ENCODE peak calls at places on chromosome 16, in six cellular contexts. One of them, this sample, is unnamed.

GRCh38 chr16:23359092-23359760 is 57.1 kb downstream of the SCNN1B start:
- DNase-seq in endothelial cell of umbilical vein: peak; percentile 59
- DNase-seq in AG10803: no peak
- DNase-seq in kidney epithelial cell: no peak
- DNase-seq in heart right ventricle: no peak
- DNase-seq in kidney: peak; percentile 29
- DNase-seq in this sample: no peak

GRCh38 chr16:85460983-85461813 is 151.9 kb upstream of the GSE1 start:
- DNase-seq in kidney epithelial cell: no peak
- DNase-seq in kidney: no peak
- DNase-seq in heart right ventricle: no peak
- DNase-seq in AG10803: peak; percentile 61
- DNase-seq in endothelial cell of umbilical vein: no peak
- DNase-seq in this sample: peak; percentile 32

GRCh38 chr16:11539635-11540034 is 47.1 kb downstream of the LITAF start:
- DNase-seq in endothelial cell of umbilical vein: no peak
- DNase-seq in heart right ventricle: no peak
- DNase-seq in AG10803: no peak
- DNase-seq in kidney epithelial cell: no peak
- DNase-seq in kidney: no peak
- DNase-seq in this sample: no peak

GRCh38 chr16:51938861-51939260 is 608.1 kb downstream of the TOX3 start:
- DNase-seq in endothelial cell of umbilical vein: no peak
- DNase-seq in kidney: no peak
- DNase-seq in AG10803: no peak
- DNase-seq in heart right ventricle: no peak
- DNase-seq in kidney epithelial cell: no peak
- DNase-seq in this sample: no peak

GRCh38 chr16:59988591-59988990 is 1254.5 kb upstream of the GOT2 start:
- DNase-seq in kidney: no peak
- DNase-seq in kidney epithelial cell: no peak
- DNase-seq in AG10803: no peak
- DNase-seq in endothelial cell of umbilical vein: no peak
- DNase-seq in heart right ventricle: no peak
- DNase-seq in this sample: no peak

GRCh38 chr16:85768225-85768624 is 17.3 kb upstream of the C16orf74 start:
- DNase-seq in heart right ventricle: no peak
- DNase-seq in AG10803: no peak
- DNase-seq in kidney: no peak
- DNase-seq in kidney epithelial cell: no peak
- DNase-seq in endothelial cell of umbilical vein: no peak
- DNase-seq in this sample: no peak

GRCh38 chr16:84191466-84191865 is 509 bp downstream of the ADAD2 start:
- DNase-seq in AG10803: no peak
- DNase-seq in endothelial cell of umbilical vein: no peak
- DNase-seq in kidney: peak; percentile 75
- DNase-seq in heart right ventricle: no peak
- DNase-seq in kidney epithelial cell: no peak
- DNase-seq in this sample: no peak

GRCh38 chr16:84548971-84549844 is 44.7 kb upstream of the MEAK7 start:
- DNase-seq in endothelial cell of umbilical vein: peak; percentile 62
- DNase-seq in kidney: peak; percentile 83
- DNase-seq in heart right ventricle: peak; percentile 17
- DNase-seq in kidney epithelial cell: no peak
- DNase-seq in AG10803: no peak
- DNase-seq in this sample: peak; percentile 82

GRCh38 chr16:74035816-74036215 is 260.8 kb upstream of the PSMD7 start:
- DNase-seq in AG10803: peak; percentile 2
- DNase-seq in endothelial cell of umbilical vein: no peak
- DNase-seq in kidney: no peak
- DNase-seq in heart right ventricle: no peak
- DNase-seq in kidney epithelial cell: no peak
- DNase-seq in this sample: no peak

GRCh38 chr16:52573365-52574104 is 26.6 kb upstream of the TOX3 start:
- DNase-seq in kidney: no peak
- DNase-seq in heart right ventricle: no peak
- DNase-seq in kidney epithelial cell: peak; percentile 31
- DNase-seq in AG10803: no peak
- DNase-seq in endothelial cell of umbilical vein: no peak
- DNase-seq in this sample: no peak

GRCh38 chr16:14545346-14545884 is 84.6 kb downstream of the PARN start:
- DNase-seq in kidney: no peak
- DNase-seq in endothelial cell of umbilical vein: no peak
- DNase-seq in heart right ventricle: no peak
- DNase-seq in AG10803: no peak
- DNase-seq in kidney epithelial cell: peak; percentile 39
- DNase-seq in this sample: no peak

GRCh38 chr16:60686824-60687223 is 1349.4 kb downstream of the CDH8 start:
- DNase-seq in heart right ventricle: no peak
- DNase-seq in kidney epithelial cell: no peak
- DNase-seq in kidney: no peak
- DNase-seq in endothelial cell of umbilical vein: no peak
- DNase-seq in AG10803: no peak
- DNase-seq in this sample: no peak

GRCh38 chr16:71439531-71439930 is 2.3 kb downstream of the TLE7 start:
- DNase-seq in kidney epithelial cell: no peak
- DNase-seq in kidney: no peak
- DNase-seq in AG10803: peak; percentile 78
- DNase-seq in heart right ventricle: no peak
- DNase-seq in endothelial cell of umbilical vein: no peak
- DNase-seq in this sample: no peak

GRCh38 chr16:46918905-46919792 is 35.0 kb downstream of the GPT2 start:
- DNase-seq in AG10803: no peak
- DNase-seq in endothelial cell of umbilical vein: no peak
- DNase-seq in heart right ventricle: no peak
- DNase-seq in kidney epithelial cell: no peak
- DNase-seq in kidney: no peak
- DNase-seq in this sample: no peak

GRCh38 chr16:28183930-28184329 is 27.8 kb downstream of the XPO6 start:
- DNase-seq in endothelial cell of umbilical vein: no peak
- DNase-seq in heart right ventricle: no peak
- DNase-seq in kidney: no peak
- DNase-seq in kidney epithelial cell: no peak
- DNase-seq in AG10803: no peak
- DNase-seq in this sample: no peak

GRCh38 chr16:89257281-89257731 is 39.8 kb downstream of the ZNF778 start:
- DNase-seq in kidney: peak; percentile 72
- DNase-seq in kidney epithelial cell: no peak
- DNase-seq in AG10803: no peak
- DNase-seq in endothelial cell of umbilical vein: peak; percentile 11
- DNase-seq in heart right ventricle: no peak
- DNase-seq in this sample: peak; percentile 23

GRCh38 chr16:86298166-86299131 is 211.9 kb upstream of the FOXF1 start:
- DNase-seq in kidney epithelial cell: no peak
- DNase-seq in kidney: no peak
- DNase-seq in AG10803: peak; percentile 55
- DNase-seq in endothelial cell of umbilical vein: no peak
- DNase-seq in heart right ventricle: no peak
- DNase-seq in this sample: no peak

GRCh38 chr16:51937771-51938170 is 609.2 kb downstream of the TOX3 start:
- DNase-seq in AG10803: no peak
- DNase-seq in kidney: no peak
- DNase-seq in heart right ventricle: no peak
- DNase-seq in kidney epithelial cell: no peak
- DNase-seq in endothelial cell of umbilical vein: no peak
- DNase-seq in this sample: no peak

GRCh38 chr16:86075839-86076440 is 177.0 kb downstream of the IRF8 start:
- DNase-seq in AG10803: no peak
- DNase-seq in heart right ventricle: no peak
- DNase-seq in kidney: peak; percentile 9
- DNase-seq in kidney epithelial cell: no peak
- DNase-seq in endothelial cell of umbilical vein: no peak
- DNase-seq in this sample: no peak

GRCh38 chr16:25064967-25065366 is 46.6 kb upstream of the LCMT1 start:
- DNase-seq in endothelial cell of umbilical vein: no peak
- DNase-seq in heart right ventricle: peak; percentile 16
- DNase-seq in kidney: no peak
- DNase-seq in AG10803: no peak
- DNase-seq in kidney epithelial cell: no peak
- DNase-seq in this sample: no peak

GRCh38 chr16:88837806-88838205 is 18.9 kb downstream of the GALNS start:
- DNase-seq in AG10803: no peak
- DNase-seq in kidney: no peak
- DNase-seq in endothelial cell of umbilical vein: no peak
- DNase-seq in kidney epithelial cell: no peak
- DNase-seq in heart right ventricle: no peak
- DNase-seq in this sample: no peak

GRCh38 chr16:53893731-53894435 is 189.9 kb downstream of the FTO start:
- DNase-seq in kidney: no peak
- DNase-seq in kidney epithelial cell: peak; percentile 43
- DNase-seq in AG10803: peak; percentile 63
- DNase-seq in endothelial cell of umbilical vein: peak; percentile 70
- DNase-seq in heart right ventricle: no peak
- DNase-seq in this sample: no peak

GRCh38 chr16:75308011-75308410 is 56.6 kb upstream of the BCAR1 start:
- DNase-seq in kidney epithelial cell: no peak
- DNase-seq in heart right ventricle: no peak
- DNase-seq in AG10803: no peak
- DNase-seq in endothelial cell of umbilical vein: no peak
- DNase-seq in kidney: no peak
- DNase-seq in this sample: no peak

GRCh38 chr16:75310541-75310940 is 59.1 kb upstream of the BCAR1 start:
- DNase-seq in kidney epithelial cell: no peak
- DNase-seq in heart right ventricle: no peak
- DNase-seq in AG10803: no peak
- DNase-seq in kidney: no peak
- DNase-seq in endothelial cell of umbilical vein: no peak
- DNase-seq in this sample: no peak

GRCh38 chr16:75309899-75310430 is 58.5 kb upstream of the BCAR1 start:
- DNase-seq in kidney epithelial cell: no peak
- DNase-seq in AG10803: no peak
- DNase-seq in heart right ventricle: no peak
- DNase-seq in kidney: no peak
- DNase-seq in endothelial cell of umbilical vein: no peak
- DNase-seq in this sample: no peak

GRCh38 chr16:75307506-75307905 is 56.1 kb upstream of the BCAR1 start:
- DNase-seq in kidney epithelial cell: no peak
- DNase-seq in kidney: no peak
- DNase-seq in heart right ventricle: no peak
- DNase-seq in endothelial cell of umbilical vein: no peak
- DNase-seq in AG10803: no peak
- DNase-seq in this sample: no peak

GRCh38 chr16:75309156-75309555 is 57.7 kb upstream of the BCAR1 start:
- DNase-seq in heart right ventricle: no peak
- DNase-seq in kidney epithelial cell: no peak
- DNase-seq in AG10803: no peak
- DNase-seq in kidney: no peak
- DNase-seq in endothelial cell of umbilical vein: no peak
- DNase-seq in this sample: no peak
- TF ChIP-seq CTCF in heart right ventricle: no peak
- TF ChIP-seq CTCF in kidney epithelial cell: no peak
- TF ChIP-seq CTCF in AG10803: no peak
- TF ChIP-seq CTCF in kidney: no peak
- TF ChIP-seq CTCF in endothelial cell of umbilical vein: no peak
- TF ChIP-seq CTCF in this sample: no peak

GRCh38 chr16:1055557-1055924 is 17.0 kb upstream of the SSTR5 start:
- DNase-seq in kidney epithelial cell: no peak
- DNase-seq in kidney: no peak
- DNase-seq in heart right ventricle: no peak
- DNase-seq in endothelial cell of umbilical vein: no peak
- DNase-seq in AG10803: no peak
- DNase-seq in this sample: no peak
- TF ChIP-seq CTCF in kidney epithelial cell: no peak
- TF ChIP-seq CTCF in kidney: no peak
- TF ChIP-seq CTCF in heart right ventricle: no peak
- TF ChIP-seq CTCF in endothelial cell of umbilical vein: no peak
- TF ChIP-seq CTCF in AG10803: no peak
- TF ChIP-seq CTCF in this sample: no peak

GRCh38 chr16:75087040-75087979 is 29.3 kb downstream of the LDHD start:
- DNase-seq in endothelial cell of umbilical vein: peak; percentile 96
- DNase-seq in AG10803: peak; percentile 84
- DNase-seq in kidney epithelial cell: no peak
- DNase-seq in heart right ventricle: peak; percentile 69
- DNase-seq in kidney: peak; percentile 65
- DNase-seq in this sample: no peak
- TF ChIP-seq CTCF in endothelial cell of umbilical vein: no peak
- TF ChIP-seq CTCF in AG10803: no peak
- TF ChIP-seq CTCF in kidney epithelial cell: no peak
- TF ChIP-seq CTCF in heart right ventricle: no peak
- TF ChIP-seq CTCF in kidney: no peak
- TF ChIP-seq CTCF in this sample: no peak

GRCh38 chr16:31265329-31266245 is 5.8 kb downstream of the ITGAM start:
- DNase-seq in heart right ventricle: no peak
- DNase-seq in kidney: peak; percentile 81
- DNase-seq in kidney epithelial cell: peak; percentile 63
- DNase-seq in AG10803: no peak
- DNase-seq in endothelial cell of umbilical vein: peak; percentile 6
- DNase-seq in this sample: peak; percentile 92
- TF ChIP-seq CTCF in heart right ventricle: no peak
- TF ChIP-seq CTCF in kidney: no peak
- TF ChIP-seq CTCF in kidney epithelial cell: no peak
- TF ChIP-seq CTCF in AG10803: no peak
- TF ChIP-seq CTCF in endothelial cell of umbilical vein: no peak
- TF ChIP-seq CTCF in this sample: no peak

DNA sequence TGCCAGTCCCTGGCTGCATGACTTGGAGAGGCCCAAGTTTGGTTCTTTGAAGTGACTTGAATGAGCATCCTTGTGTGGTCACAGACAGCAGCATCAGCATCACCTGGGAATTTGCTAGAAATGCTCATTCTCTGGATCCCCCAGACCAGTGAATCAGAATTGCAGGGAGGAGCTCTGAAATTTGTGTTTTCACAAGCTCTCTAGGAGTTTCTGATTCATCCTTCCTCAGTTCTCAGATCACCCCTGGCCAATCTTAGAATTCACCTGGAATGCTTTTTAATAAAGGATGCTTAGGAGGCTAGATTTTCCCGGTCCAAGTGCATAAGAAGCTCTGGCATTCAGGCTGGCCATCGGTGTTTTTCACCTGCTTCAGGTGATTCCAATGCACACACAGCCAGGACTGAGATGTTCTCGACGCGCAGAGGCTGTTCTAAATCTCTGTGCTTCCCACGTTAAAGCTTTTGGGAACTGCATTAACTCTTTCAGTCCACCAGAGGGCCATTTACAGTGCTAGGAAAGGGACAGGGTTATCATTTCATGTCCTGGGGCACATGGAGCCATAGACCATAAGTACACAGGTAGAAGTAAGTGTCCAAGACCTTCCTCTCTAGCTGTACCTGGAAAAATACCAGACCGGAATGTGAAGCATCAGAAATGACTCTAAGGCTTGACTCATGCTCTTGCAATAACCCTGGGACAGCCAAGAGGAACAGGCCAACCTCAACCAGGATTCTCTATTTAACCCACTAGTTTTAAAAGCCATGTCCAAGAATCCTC is 85.7 kb upstream of the XYLT1 start:
- DNase-seq in heart right ventricle: no peak
- DNase-seq in endothelial cell of umbilical vein: no peak
- DNase-seq in kidney epithelial cell: no peak
- DNase-seq in AG10803: peak; percentile 25
- DNase-seq in kidney: no peak
- DNase-seq in this sample: peak; percentile 6
- TF ChIP-seq CTCF in heart right ventricle: peak; percentile 35
- TF ChIP-seq CTCF in endothelial cell of umbilical vein: peak; percentile 24
- TF ChIP-seq CTCF in kidney epithelial cell: peak; percentile 20
- TF ChIP-seq CTCF in AG10803: peak; percentile 74
- TF ChIP-seq CTCF in kidney: peak; percentile 18
- TF ChIP-seq CTCF in this sample: peak; percentile 64